ENCODE peak calls at places on chromosomes 3 and 15, in five cellular contexts. K is SK-N-SH, T is GM12878, A is K562, Q is HepG2. W is an unnamed sample.

GRCh38 chr3:134249442-134249841 is 1.2 kb downstream of the RYK start:
- DNase-seq in T (no peak), Q (no peak), K (no peak), A (no peak), W (no peak)

GRCh38 chr3:41111011-41111410 is 88.3 kb upstream of the CTNNB1 start:
- DNase-seq in A (no peak), T (no peak), K (no peak), Q (peak), W (no peak)

GRCh38 chr15:40279437-40280141 is 3.3 kb downstream of the ANKRD63 start:
- DNase-seq in Q (peak), K (peak), A (peak), T (no peak), W (peak)

GRCh38 chr3:122642935-122643334 is 37.7 kb upstream of the PARP14 start:
- DNase-seq in A (no peak), K (no peak), T (peak), Q (no peak), W (no peak)

GRCh38 chr3:150681037-150681436 is 22.7 kb downstream of the ERICH6 start:
- DNase-seq in K (no peak), T (peak), Q (no peak), A (no peak), W (no peak)

GRCh38 chr3:197364410-197365071 is 66.1 kb upstream of the DLG1 start:
- DNase-seq in T (no peak), K (peak), A (no peak), Q (peak), W (no peak)

GRCh38 chr3:99929409-99930139 is 111.9 kb downstream of the CMSS1 start:
- DNase-seq in T (no peak), A (no peak), Q (no peak), K (no peak), W (no peak)

GRCh38 chr15:80669599-80670273 is 25.4 kb upstream of the ABHD17C start:
- DNase-seq in K (no peak), A (no peak), T (no peak), Q (no peak), W (no peak)

GRCh38 chr15:82540055-82540983 is at the start of gene RPS17:
- DNase-seq in Q (peak), A (peak), T (peak), K (peak), W (peak)

GRCh38 chr3:34212671-34213070 is 414.2 kb downstream of the PDCD6IP start:
- DNase-seq in T (no peak), A (no peak), K (peak), Q (no peak), W (no peak)

GRCh38 chr3:29922990-29923746 is 642.3 kb downstream of the RBMS3 start:
- DNase-seq in K (peak), A (no peak), Q (peak), T (no peak), W (no peak)

GRCh38 chr3:114319453-114319852 is 25.6 kb downstream of the TIGIT start:
- DNase-seq in T (no peak), A (no peak), K (no peak), Q (peak), W (peak)

GRCh38 chr3:116614795-116615362 is 94.7 kb upstream of the TUSC7 start:
- DNase-seq in K (peak), A (no peak), T (no peak), Q (peak), W (peak)

GRCh38 chr15:99401971-99402732 is 150.9 kb downstream of the LRRC28 start:
- DNase-seq in T (no peak), A (no peak), K (peak), Q (no peak), W (no peak)

GRCh38 chr3:100590114-100590839 is 19.1 kb upstream of the ADGRG7 start:
- DNase-seq in T (peak), K (peak), A (peak), Q (peak), W (peak)

GRCh38 chr3:152076148-152076547 is 192.6 kb upstream of the MBNL1 start:
- DNase-seq in K (no peak), Q (no peak), A (no peak), T (no peak), W (no peak)
- TF ChIP-seq FOXM1 in K (no peak), Q (no peak), A (no peak), T (no peak), W (no peak)

DNA sequence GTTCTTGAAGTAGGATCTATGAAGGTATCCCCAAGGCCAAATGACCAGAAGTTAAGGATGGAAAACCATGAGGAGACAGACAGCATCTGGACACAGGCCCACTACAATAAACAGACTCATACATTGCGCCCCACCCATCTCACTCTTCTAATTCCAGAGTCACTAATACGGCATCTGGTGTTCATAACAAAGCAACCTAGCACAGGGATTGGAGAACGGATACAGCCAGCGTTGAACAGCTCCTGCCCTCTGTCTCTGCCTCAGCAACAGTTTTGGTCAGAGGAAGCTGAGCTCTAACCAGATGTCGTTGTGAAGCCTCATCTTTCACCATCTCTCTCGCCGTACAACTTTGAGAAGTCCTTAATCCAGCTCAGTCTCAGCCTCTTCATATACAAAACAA is 44.5 kb upstream of the CCDC80 start:
- DNase-seq in T (no peak), Q (no peak), A (no peak), K (peak), W (no peak)
- TF ChIP-seq FOXM1 in T (no peak), Q (no peak), A (no peak), K (no peak), W (no peak)

DNA sequence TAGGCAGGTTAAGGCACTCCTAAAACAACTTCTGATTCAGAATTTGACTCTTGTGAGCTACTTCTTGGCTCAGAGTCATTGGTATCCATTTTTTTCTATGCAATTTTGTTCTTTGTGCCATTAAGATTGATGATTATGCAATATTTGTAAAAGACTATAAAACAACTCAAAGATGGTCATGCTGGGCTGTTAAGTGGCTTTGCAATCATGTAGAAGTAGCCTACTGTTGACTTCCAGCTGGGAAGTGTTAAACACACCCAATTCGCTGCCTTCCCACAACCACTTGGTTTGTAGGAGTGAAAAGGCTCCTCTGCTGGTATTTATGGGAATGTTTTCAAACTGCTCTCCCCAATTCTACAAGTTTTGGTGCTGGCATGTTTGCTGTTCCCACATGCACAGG is 74.7 kb upstream of the COL6A6 start:
- DNase-seq in Q (no peak), K (no peak), T (no peak), A (no peak), W (peak)
- TF ChIP-seq FOXM1 in Q (no peak), K (no peak), T (no peak), A (no peak), W (peak)

DNA sequence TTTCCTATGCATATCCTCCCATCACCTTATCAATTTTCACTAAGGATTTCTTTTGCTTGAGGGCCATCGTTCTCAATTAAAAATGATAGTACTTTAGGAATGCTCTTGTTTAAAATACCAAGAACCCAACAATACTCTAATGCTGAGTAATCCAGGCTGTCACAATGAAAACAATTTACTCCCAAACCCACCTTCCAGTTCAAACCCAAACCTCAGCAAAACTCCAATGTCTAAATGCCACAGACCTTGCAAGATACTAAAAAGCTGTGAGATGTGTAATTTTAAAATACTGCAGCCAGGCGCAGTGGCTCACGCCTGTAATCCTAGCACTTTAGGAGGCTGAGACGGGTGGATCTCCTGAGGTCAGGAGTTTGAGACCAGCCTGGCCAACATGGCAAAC is 889.8 kb downstream of the ROBO1 start:
- DNase-seq in K (no peak), T (no peak), Q (no peak), A (no peak), W (no peak)
- TF ChIP-seq FOXM1 in K (no peak), T (no peak), Q (no peak), A (no peak), W (no peak)

DNA sequence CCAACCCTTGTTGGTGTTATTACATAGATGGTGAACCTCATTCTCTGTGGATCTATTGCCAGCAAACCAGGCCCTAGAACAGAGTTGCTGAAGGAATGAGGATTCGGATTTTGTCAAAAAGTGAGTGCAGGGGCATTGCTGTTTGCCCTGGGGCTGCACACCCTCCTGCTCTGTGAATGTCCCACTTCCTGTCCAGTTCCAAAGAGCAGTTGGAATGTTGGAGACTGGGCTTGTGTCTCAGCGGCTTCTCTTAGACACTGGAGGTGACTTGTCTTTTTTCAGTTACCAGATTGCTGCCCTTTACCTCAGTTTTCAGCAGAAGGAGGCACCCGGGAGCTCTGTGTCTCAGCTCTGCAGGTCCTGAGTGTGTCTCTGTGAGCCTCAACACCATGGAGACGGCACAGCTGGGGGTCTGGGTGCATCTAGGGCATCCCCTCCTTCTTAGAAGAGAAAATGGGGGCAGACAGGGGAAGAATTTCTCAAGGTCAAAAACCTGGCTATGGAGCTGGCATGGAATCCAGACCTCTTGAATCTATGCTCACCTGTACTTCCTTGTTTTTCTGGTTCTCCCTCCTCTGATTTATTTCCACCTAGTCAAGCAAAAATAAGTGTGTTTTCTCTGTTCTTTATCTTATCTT is 46.3 kb downstream of the LIMD1 start:
- DNase-seq in T (no peak), A (no peak), K (no peak), Q (no peak), W (no peak)
- TF ChIP-seq FOXM1 in T (no peak), A (no peak), K (no peak), Q (no peak), W (no peak)

GRCh38 chr3:27630892-27631291 is 91.2 kb downstream of the EOMES start:
- DNase-seq in A (no peak), T (no peak), Q (no peak), K (no peak), W (no peak)
- TF ChIP-seq FOXM1 in A (no peak), T (peak), Q (no peak), K (no peak), W (no peak)

W was measured in HEK293T.